ENCODE peak calls at places on chromosomes 12 and 14, in seven cellular contexts. Z is neuronal stem cell; B is GM23248; O is CD8-positive, alpha-beta memory T cell; Q is A549; M is adipocyte; R is psoas muscle. I is an unnamed sample. For H3K9me3, the result is how much of the 10 kb centered on the place peaks cover.

GRCh38 chr12:76532520-76532919 is 27.1 kb downstream of the OSBPL8 start:
- DNase-seq in Z (no peak), B (no peak), O (no peak), Q (no peak), M (no peak), R (no peak), I (no peak)

GRCh38 chr12:103013741-103014140 is 56.3 kb downstream of the ASCL1 start:
- DNase-seq in Z (no peak), B (no peak), O (no peak), Q (no peak), M (no peak), R (no peak), I (no peak)

GRCh38 chr12:25705256-25705655 is 152.2 kb upstream of the LMNTD1 start:
- DNase-seq in Z (no peak), B (no peak), O (no peak), Q (no peak), M (no peak), R (no peak), I (no peak)

GRCh38 chr14:55332654-55333570 is 61.7 kb downstream of the FBXO34 start:
- DNase-seq in Z (no peak), B (no peak), O (no peak), Q (no peak), M (no peak), R (no peak), I (no peak)

GRCh38 chr12:3601466-3602150 is 110.6 kb downstream of the PRMT8 start:
- DNase-seq in Z (no peak), B (no peak), O (no peak), Q (no peak), M (no peak), R (no peak), I (no peak)

GRCh38 chr14:89249296-89249565 is 167.8 kb downstream of the FOXN3 start:
- DNase-seq in Z (no peak), B (no peak), O (no peak), Q (no peak), M (no peak), R (no peak), I (no peak)

GRCh38 chr12:95440401-95440800 is 33.6 kb upstream of the METAP2 start:
- DNase-seq in Z (no peak), B (peak), O (no peak), Q (no peak), M (peak), R (no peak), I (no peak)

GRCh38 chr14:105328678-105329390 is 14.3 kb downstream of the PACS2 start:
- DNase-seq in Z (no peak), B (no peak), O (no peak), Q (no peak), M (no peak), R (no peak), I (no peak)

GRCh38 chr14:57391609-57392195 is 1.3 kb downstream of the NAA30 start:
- DNase-seq in Z (no peak), B (peak), O (no peak), Q (no peak), M (peak), R (no peak), I (no peak)

GRCh38 chr12:116592116-116592637 is 33.0 kb downstream of the MAP1LC3B2 start:
- DNase-seq in Z (no peak), B (peak), O (no peak), Q (no peak), M (peak), R (peak), I (no peak)

GRCh38 chr12:46267618-46268348 is 1.1 kb downstream of the SLC38A1 start:
- DNase-seq in Z (no peak), B (peak), O (no peak), Q (peak), M (peak), R (peak), I (no peak)

GRCh38 chr12:24603371-24603770 is 345.5 kb downstream of the BCAT1 start:
- DNase-seq in Z (no peak), B (no peak), O (no peak), Q (no peak), M (no peak), R (no peak), I (no peak)

GRCh38 chr14:71289536-71289935 is 382.3 kb downstream of the PCNX1 start:
- DNase-seq in Z (no peak), B (no peak), O (peak), Q (no peak), M (no peak), R (no peak), I (no peak)

GRCh38 chr12:89343127-89343526 is 9.2 kb downstream of the DUSP6 start:
- DNase-seq in Z (no peak), B (no peak), O (no peak), Q (no peak), M (peak), R (peak), I (peak)

GRCh38 chr12:122060069-122060468 is 18.5 kb upstream of the MLXIP start:
- DNase-seq in Z (no peak), B (no peak), O (no peak), Q (no peak), M (no peak), R (no peak), I (no peak)

GRCh38 chr14:68688872-68689371 is 103.9 kb downstream of the ZFP36L1 start:
- DNase-seq in Z (peak), B (peak), O (no peak), Q (peak), M (peak), R (no peak), I (no peak)

GRCh38 chr12:65889144-65889880 is 65.0 kb downstream of the HMGA2 start:
- DNase-seq in Z (no peak), B (no peak), O (no peak), Q (no peak), M (no peak), R (no peak), I (no peak)

GRCh38 chr14:24368562-24369252 is 723 bp downstream of the NFATC4 start:
- DNase-seq in Z (peak), B (peak), O (peak), Q (no peak), M (peak), R (peak), I (peak)

GRCh38 chr12:124833693-124834122 is 30.0 kb downstream of the SCARB1 start:
- DNase-seq in Z (peak), B (peak), O (no peak), Q (no peak), M (no peak), R (no peak), I (no peak)

GRCh38 chr14:24436355-24437019 is 6.1 kb downstream of the SDR39U1 start:
- DNase-seq in Z (peak), B (peak), O (peak), Q (peak), M (peak), R (no peak), I (no peak)

GRCh38 chr12:12807970-12808702 is 5.0 kb upstream of the DDX47 start:
- DNase-seq in Z (no peak), B (peak), O (peak), Q (no peak), M (peak), R (peak), I (peak)

GRCh38 chr12:53172352-53172751 is 8.2 kb upstream of the ZNF740 start:
- DNase-seq in Z (no peak), B (peak), O (no peak), Q (no peak), M (peak), R (no peak), I (no peak)

GRCh38 chr14:95884377-95884776 is 7.7 kb downstream of the TUNAR start:
- DNase-seq in Z (no peak), B (no peak), O (no peak), Q (no peak), M (no peak), R (no peak), I (no peak)

GRCh38 chr14:35758523-35759129 is 50.5 kb downstream of the RALGAPA1 start:
- DNase-seq in Z (no peak), B (no peak), O (no peak), Q (no peak), M (no peak), R (no peak), I (no peak)

GRCh38 chr12:47413806-47414205 is 292.0 kb downstream of the RPAP3 start:
- DNase-seq in Z (no peak), B (peak), O (no peak), Q (no peak), M (peak), R (no peak), I (no peak)

GRCh38 chr12:6699989-6700645 is 498 bp downstream of the PIANP start:
- DNase-seq in Z (peak), B (peak), O (peak), Q (no peak), M (peak), R (no peak), I (no peak)
- H3K4me3 ChIP-seq in Z (peak), B (peak), O (no peak), Q (peak), M (peak), R (peak), I (peak)

DNA sequence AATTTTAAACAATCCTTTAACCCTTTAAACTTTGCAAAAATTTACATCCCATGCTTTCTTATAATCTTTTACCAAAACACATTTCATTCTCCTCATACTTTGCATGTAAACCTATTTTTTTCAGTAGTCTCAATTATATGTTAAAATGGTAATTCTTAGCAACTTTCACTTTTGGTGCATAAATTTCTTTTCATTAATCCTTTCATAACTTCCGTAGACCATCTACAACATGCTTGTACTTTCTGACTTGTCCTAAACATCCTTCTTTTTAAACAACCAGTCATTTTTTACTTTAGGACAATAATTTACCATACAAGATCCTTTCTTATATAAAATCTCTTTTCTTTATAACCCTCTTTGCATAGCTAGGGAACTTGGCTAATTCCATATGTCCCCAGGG is 19.5 kb downstream of the CCDC91 start:
- DNase-seq in Z (no peak), B (no peak), O (no peak), Q (peak), M (no peak), R (no peak), I (no peak)
- H3K9me3 ChIP-seq in Z (under half), B (under half), O (under half), Q (under half), M (under half), R (under half), I (under half)

GRCh38 chr12:51914034-51914923 is 7.0 kb downstream of the ACVRL1 start:
- DNase-seq in Z (no peak), B (no peak), O (no peak), Q (no peak), M (no peak), R (no peak), I (no peak)
- H3K4me3 ChIP-seq in Z (no peak), B (no peak), O (no peak), Q (no peak), M (no peak), R (no peak), I (no peak)

GRCh38 chr12:133204264-133204603 is 22.9 kb downstream of the ZNF268 start:
- DNase-seq in Z (no peak), B (peak), O (no peak), Q (no peak), M (no peak), R (no peak), I (no peak)

GRCh38 chr12:133203344-133204263 is 22.3 kb downstream of the ZNF268 start:
- DNase-seq in Z (no peak), B (peak), O (no peak), Q (peak), M (no peak), R (no peak), I (no peak)

GRCh38 chr12:133206390-133206789 is 25.1 kb downstream of the ZNF268 start:
- DNase-seq in Z (no peak), B (no peak), O (no peak), Q (no peak), M (no peak), R (no peak), I (no peak)

GRCh38 chr12:133201888-133202287 is 20.6 kb downstream of the ZNF268 start:
- DNase-seq in Z (no peak), B (no peak), O (no peak), Q (no peak), M (no peak), R (no peak), I (no peak)

GRCh38 chr12:133202493-133203343 is 21.4 kb downstream of the ZNF268 start:
- DNase-seq in Z (no peak), B (peak), O (no peak), Q (peak), M (no peak), R (no peak), I (no peak)
- H3K9me3 ChIP-seq in Z (under half), B (half or more), O (half or more), Q (half or more), M (half or more), R (half or more), I (half or more)

GRCh38 chr12:10218021-10218420 is 5.3 kb downstream of the GABARAPL1 start:
- DNase-seq in Z (no peak), B (no peak), O (no peak), Q (no peak), M (no peak), R (no peak), I (no peak)

GRCh38 chr12:10214877-10215267 is 2.2 kb downstream of the GABARAPL1 start:
- DNase-seq in Z (no peak), B (no peak), O (no peak), Q (no peak), M (peak), R (no peak), I (no peak)

GRCh38 chr12:10214131-10214876 is 1.6 kb downstream of the GABARAPL1 start:
- DNase-seq in Z (no peak), B (peak), O (no peak), Q (no peak), M (peak), R (no peak), I (no peak)

GRCh38 chr12:10213168-10214130 is 772 bp downstream of the GABARAPL1 start:
- DNase-seq in Z (no peak), B (peak), O (peak), Q (peak), M (peak), R (peak), I (peak)

GRCh38 chr12:10215451-10215850 is 2.8 kb downstream of the GABARAPL1 start:
- DNase-seq in Z (no peak), B (no peak), O (no peak), Q (no peak), M (no peak), R (no peak), I (no peak)
- H3K4me3 ChIP-seq in Z (no peak), B (peak), O (no peak), Q (no peak), M (peak), R (peak), I (peak)

GRCh38 chr12:126447346-126447745 is 1382.1 kb downstream of the AACS start:
- DNase-seq in Z (no peak), B (no peak), O (no peak), Q (no peak), M (no peak), R (no peak), I (no peak)
- H3K9me3 ChIP-seq in Z (under half), B (under half), O (under half), Q (under half), M (under half), R (under half), I (under half)

GRCh38 chr12:33672879-33673577 is 233.4 kb upstream of the SYT10 start:
- DNase-seq in Z (no peak), B (no peak), O (no peak), Q (no peak), M (no peak), R (no peak), I (no peak)

GRCh38 chr12:33669349-33669748 is 229.7 kb upstream of the SYT10 start:
- DNase-seq in Z (no peak), B (no peak), O (no peak), Q (no peak), M (no peak), R (no peak), I (no peak)

GRCh38 chr12:33671676-33672075 is 232.1 kb upstream of the SYT10 start:
- DNase-seq in Z (no peak), B (no peak), O (no peak), Q (no peak), M (no peak), R (no peak), I (no peak)

GRCh38 chr12:33670284-33670683 is 230.7 kb upstream of the SYT10 start:
- DNase-seq in Z (no peak), B (no peak), O (no peak), Q (no peak), M (no peak), R (no peak), I (no peak)
- H3K4me3 ChIP-seq in Z (no peak), B (no peak), O (no peak), Q (no peak), M (no peak), R (no peak), I (no peak)

I was measured in heart left ventricle.